ENCODE peak calls at places on chromosomes 6 and 20, in six cellular contexts. One of them, this sample, is unnamed.

GRCh38 chr20:61436674-61437279 is 184.7 kb downstream of the CDH4 start:
- DNase-seq in pulmonary artery endothelial cell: no peak
- DNase-seq in germinal center: no peak
- DNase-seq in T1000: peak
- DNase-seq in epithelial cell of esophagus: peak
- DNase-seq in stimulated activated CD4-positive, alpha-beta T cell treated with anti-CD3 and anti-CD28 coated beads, TNF-alpha, amount 100 ng/mL, for 48 hours: no peak
- DNase-seq in this sample: peak

GRCh38 chr6:3081965-3082364 is 13.7 kb downstream of the RIPK1 start:
- DNase-seq in pulmonary artery endothelial cell: no peak
- DNase-seq in germinal center: no peak
- DNase-seq in T1000: no peak
- DNase-seq in epithelial cell of esophagus: no peak
- DNase-seq in stimulated activated CD4-positive, alpha-beta T cell treated with anti-CD3 and anti-CD28 coated beads, TNF-alpha, amount 100 ng/mL, for 48 hours: no peak
- DNase-seq in this sample: no peak

GRCh38 chr6:26045939-26046368 is 41.3 kb upstream of the HFE start:
- DNase-seq in pulmonary artery endothelial cell: no peak
- DNase-seq in germinal center: no peak
- DNase-seq in T1000: no peak
- DNase-seq in epithelial cell of esophagus: no peak
- DNase-seq in stimulated activated CD4-positive, alpha-beta T cell treated with anti-CD3 and anti-CD28 coated beads, TNF-alpha, amount 100 ng/mL, for 48 hours: no peak
- DNase-seq in this sample: no peak

GRCh38 chr20:6766433-6766832 is 1.1 kb upstream of the BMP2 start:
- DNase-seq in pulmonary artery endothelial cell: no peak
- DNase-seq in germinal center: no peak
- DNase-seq in T1000: no peak
- DNase-seq in epithelial cell of esophagus: no peak
- DNase-seq in stimulated activated CD4-positive, alpha-beta T cell treated with anti-CD3 and anti-CD28 coated beads, TNF-alpha, amount 100 ng/mL, for 48 hours: no peak
- DNase-seq in this sample: no peak

GRCh38 chr6:35161776-35162607 is 20.9 kb upstream of the TCP11 start:
- DNase-seq in pulmonary artery endothelial cell: no peak
- DNase-seq in germinal center: no peak
- DNase-seq in T1000: no peak
- DNase-seq in epithelial cell of esophagus: no peak
- DNase-seq in stimulated activated CD4-positive, alpha-beta T cell treated with anti-CD3 and anti-CD28 coated beads, TNF-alpha, amount 100 ng/mL, for 48 hours: no peak
- DNase-seq in this sample: no peak

GRCh38 chr20:5474646-5475550 is 158.1 kb upstream of the PROKR2 start:
- DNase-seq in pulmonary artery endothelial cell: no peak
- DNase-seq in germinal center: no peak
- DNase-seq in T1000: no peak
- DNase-seq in epithelial cell of esophagus: no peak
- DNase-seq in stimulated activated CD4-positive, alpha-beta T cell treated with anti-CD3 and anti-CD28 coated beads, TNF-alpha, amount 100 ng/mL, for 48 hours: no peak
- DNase-seq in this sample: no peak

GRCh38 chr6:101113468-101114260 is 232.5 kb upstream of the ASCC3 start:
- DNase-seq in pulmonary artery endothelial cell: no peak
- DNase-seq in germinal center: no peak
- DNase-seq in T1000: no peak
- DNase-seq in epithelial cell of esophagus: peak
- DNase-seq in stimulated activated CD4-positive, alpha-beta T cell treated with anti-CD3 and anti-CD28 coated beads, TNF-alpha, amount 100 ng/mL, for 48 hours: no peak
- DNase-seq in this sample: no peak

GRCh38 chr6:144675231-144675861 is 390.2 kb downstream of the UTRN start:
- DNase-seq in pulmonary artery endothelial cell: no peak
- DNase-seq in germinal center: no peak
- DNase-seq in T1000: no peak
- DNase-seq in epithelial cell of esophagus: peak
- DNase-seq in stimulated activated CD4-positive, alpha-beta T cell treated with anti-CD3 and anti-CD28 coated beads, TNF-alpha, amount 100 ng/mL, for 48 hours: no peak
- DNase-seq in this sample: no peak

GRCh38 chr6:2029952-2030351 is 215.5 kb downstream of the GMDS start:
- DNase-seq in pulmonary artery endothelial cell: no peak
- DNase-seq in germinal center: no peak
- DNase-seq in T1000: no peak
- DNase-seq in epithelial cell of esophagus: no peak
- DNase-seq in stimulated activated CD4-positive, alpha-beta T cell treated with anti-CD3 and anti-CD28 coated beads, TNF-alpha, amount 100 ng/mL, for 48 hours: no peak
- DNase-seq in this sample: no peak

GRCh38 chr6:89611666-89612065 is 26.9 kb downstream of the LYRM2 start:
- DNase-seq in pulmonary artery endothelial cell: no peak
- DNase-seq in germinal center: no peak
- DNase-seq in T1000: no peak
- DNase-seq in epithelial cell of esophagus: no peak
- DNase-seq in stimulated activated CD4-positive, alpha-beta T cell treated with anti-CD3 and anti-CD28 coated beads, TNF-alpha, amount 100 ng/mL, for 48 hours: no peak
- DNase-seq in this sample: peak

GRCh38 chr6:134432036-134432435 is 114.1 kb upstream of the SGK1 start:
- DNase-seq in pulmonary artery endothelial cell: no peak
- DNase-seq in germinal center: no peak
- DNase-seq in T1000: no peak
- DNase-seq in epithelial cell of esophagus: no peak
- DNase-seq in stimulated activated CD4-positive, alpha-beta T cell treated with anti-CD3 and anti-CD28 coated beads, TNF-alpha, amount 100 ng/mL, for 48 hours: no peak
- DNase-seq in this sample: no peak

GRCh38 chr6:18395177-18395850 is 8.2 kb downstream of the RNF144B start:
- DNase-seq in pulmonary artery endothelial cell: no peak
- DNase-seq in germinal center: no peak
- DNase-seq in T1000: no peak
- DNase-seq in epithelial cell of esophagus: no peak
- DNase-seq in stimulated activated CD4-positive, alpha-beta T cell treated with anti-CD3 and anti-CD28 coated beads, TNF-alpha, amount 100 ng/mL, for 48 hours: no peak
- DNase-seq in this sample: no peak

GRCh38 chr20:56247954-56248782 is at the start of gene MC3R:
- DNase-seq in pulmonary artery endothelial cell: peak
- DNase-seq in germinal center: peak
- DNase-seq in T1000: no peak
- DNase-seq in epithelial cell of esophagus: peak
- DNase-seq in stimulated activated CD4-positive, alpha-beta T cell treated with anti-CD3 and anti-CD28 coated beads, TNF-alpha, amount 100 ng/mL, for 48 hours: no peak
- DNase-seq in this sample: peak

GRCh38 chr6:109308018-109308492 is 74.2 kb downstream of the CD164 start:
- DNase-seq in pulmonary artery endothelial cell: no peak
- DNase-seq in germinal center: no peak
- DNase-seq in T1000: peak
- DNase-seq in epithelial cell of esophagus: peak
- DNase-seq in stimulated activated CD4-positive, alpha-beta T cell treated with anti-CD3 and anti-CD28 coated beads, TNF-alpha, amount 100 ng/mL, for 48 hours: peak
- DNase-seq in this sample: peak

GRCh38 chr6:89731924-89732568 is 87.5 kb downstream of the MDN1 start:
- DNase-seq in pulmonary artery endothelial cell: no peak
- DNase-seq in germinal center: no peak
- DNase-seq in T1000: no peak
- DNase-seq in epithelial cell of esophagus: no peak
- DNase-seq in stimulated activated CD4-positive, alpha-beta T cell treated with anti-CD3 and anti-CD28 coated beads, TNF-alpha, amount 100 ng/mL, for 48 hours: no peak
- DNase-seq in this sample: no peak

GRCh38 chr6:143441680-143442359 is 8.7 kb downstream of the ADAT2 start:
- DNase-seq in pulmonary artery endothelial cell: no peak
- DNase-seq in germinal center: no peak
- DNase-seq in T1000: no peak
- DNase-seq in epithelial cell of esophagus: no peak
- DNase-seq in stimulated activated CD4-positive, alpha-beta T cell treated with anti-CD3 and anti-CD28 coated beads, TNF-alpha, amount 100 ng/mL, for 48 hours: no peak
- DNase-seq in this sample: peak

GRCh38 chr6:84926756-84927155 is 162.4 kb upstream of the TBX18 start:
- DNase-seq in pulmonary artery endothelial cell: no peak
- DNase-seq in germinal center: no peak
- DNase-seq in T1000: peak
- DNase-seq in epithelial cell of esophagus: peak
- DNase-seq in stimulated activated CD4-positive, alpha-beta T cell treated with anti-CD3 and anti-CD28 coated beads, TNF-alpha, amount 100 ng/mL, for 48 hours: no peak
- DNase-seq in this sample: no peak

GRCh38 chr6:169320013-169320412 is 66.4 kb upstream of the THBS2 start:
- DNase-seq in pulmonary artery endothelial cell: no peak
- DNase-seq in germinal center: no peak
- DNase-seq in T1000: no peak
- DNase-seq in epithelial cell of esophagus: no peak
- DNase-seq in stimulated activated CD4-positive, alpha-beta T cell treated with anti-CD3 and anti-CD28 coated beads, TNF-alpha, amount 100 ng/mL, for 48 hours: no peak
- DNase-seq in this sample: no peak

GRCh38 chr6:30481213-30481964 is 7.9 kb upstream of the HLA-E start:
- DNase-seq in pulmonary artery endothelial cell: no peak
- DNase-seq in germinal center: no peak
- DNase-seq in T1000: no peak
- DNase-seq in epithelial cell of esophagus: no peak
- DNase-seq in stimulated activated CD4-positive, alpha-beta T cell treated with anti-CD3 and anti-CD28 coated beads, TNF-alpha, amount 100 ng/mL, for 48 hours: no peak
- DNase-seq in this sample: no peak

GRCh38 chr20:49460916-49461315 is 21.6 kb downstream of the KCNB1 start:
- DNase-seq in pulmonary artery endothelial cell: no peak
- DNase-seq in germinal center: no peak
- DNase-seq in T1000: no peak
- DNase-seq in epithelial cell of esophagus: peak
- DNase-seq in stimulated activated CD4-positive, alpha-beta T cell treated with anti-CD3 and anti-CD28 coated beads, TNF-alpha, amount 100 ng/mL, for 48 hours: no peak
- DNase-seq in this sample: peak

GRCh38 chr20:13425401-13425800 is 204.3 kb downstream of the ISM1 start:
- DNase-seq in pulmonary artery endothelial cell: no peak
- DNase-seq in germinal center: no peak
- DNase-seq in T1000: no peak
- DNase-seq in epithelial cell of esophagus: no peak
- DNase-seq in stimulated activated CD4-positive, alpha-beta T cell treated with anti-CD3 and anti-CD28 coated beads, TNF-alpha, amount 100 ng/mL, for 48 hours: no peak
- DNase-seq in this sample: no peak

GRCh38 chr20:46799781-46800180 is 90.3 kb downstream of the SLC2A10 start:
- DNase-seq in pulmonary artery endothelial cell: no peak
- DNase-seq in germinal center: no peak
- DNase-seq in T1000: no peak
- DNase-seq in epithelial cell of esophagus: no peak
- DNase-seq in stimulated activated CD4-positive, alpha-beta T cell treated with anti-CD3 and anti-CD28 coated beads, TNF-alpha, amount 100 ng/mL, for 48 hours: no peak
- DNase-seq in this sample: no peak

GRCh38 chr6:36937896-36938295 is 16.6 kb upstream of the PI16 start:
- DNase-seq in pulmonary artery endothelial cell: no peak
- DNase-seq in germinal center: no peak
- DNase-seq in T1000: no peak
- DNase-seq in epithelial cell of esophagus: no peak
- DNase-seq in stimulated activated CD4-positive, alpha-beta T cell treated with anti-CD3 and anti-CD28 coated beads, TNF-alpha, amount 100 ng/mL, for 48 hours: no peak
- DNase-seq in this sample: no peak

GRCh38 chr20:4082406-4083102 is 67.2 kb upstream of the RNF24 start:
- DNase-seq in pulmonary artery endothelial cell: no peak
- DNase-seq in germinal center: no peak
- DNase-seq in T1000: peak
- DNase-seq in epithelial cell of esophagus: no peak
- DNase-seq in stimulated activated CD4-positive, alpha-beta T cell treated with anti-CD3 and anti-CD28 coated beads, TNF-alpha, amount 100 ng/mL, for 48 hours: no peak
- DNase-seq in this sample: peak

GRCh38 chr20:60006261-60006660 is 48.0 kb downstream of the CDH26 start:
- DNase-seq in pulmonary artery endothelial cell: no peak
- DNase-seq in germinal center: no peak
- DNase-seq in T1000: no peak
- DNase-seq in epithelial cell of esophagus: no peak
- DNase-seq in stimulated activated CD4-positive, alpha-beta T cell treated with anti-CD3 and anti-CD28 coated beads, TNF-alpha, amount 100 ng/mL, for 48 hours: no peak
- DNase-seq in this sample: no peak

This sample was measured in A172.